ENCODE peak calls at places on chromosomes 12 and 14, in four cellular contexts. I, D, L and A are unnamed samples.

GRCh38 chr14:65002586-65003210 is 16.0 kb downstream of the FNTB start:
- DNase-seq in L (no peak), D (no peak), I (no peak), A (no peak)

GRCh38 chr14:51652168-51653095 is 722 bp downstream of the FRMD6 start:
- DNase-seq in L (no peak), D (peak; percentile 52), I (no peak), A (no peak)

GRCh38 chr12:132707241-132707640 is 3.4 kb upstream of the PGAM5 start:
- DNase-seq in I (no peak), L (no peak), D (no peak), A (no peak)

GRCh38 chr12:124032265-124032886 is 59.4 kb downstream of the ZNF664 start:
- DNase-seq in I (peak; percentile 26), D (peak; percentile 68), L (peak; percentile 84), A (peak; percentile 52)

GRCh38 chr12:123931686-123932321 is 40.8 kb downstream of the CCDC92 start:
- DNase-seq in L (no peak), D (no peak), I (no peak), A (no peak)

GRCh38 chr12:27782481-27782880 is 2.4 kb upstream of the MANSC4 start:
- DNase-seq in D (no peak), L (no peak), I (no peak), A (no peak)

GRCh38 chr12:21710944-21711343 is 53.3 kb upstream of the LDHB start:
- DNase-seq in D (no peak), L (no peak), I (no peak), A (no peak)

GRCh38 chr12:94262228-94263010 is 114.0 kb downstream of the PLXNC1 start:
- DNase-seq in I (peak; percentile 58), D (peak; percentile 81), L (peak; percentile 91), A (peak; percentile 72)

GRCh38 chr12:18681818-18682217 is 56.0 kb downstream of the PLCZ1 start:
- DNase-seq in D (no peak), L (no peak), I (no peak), A (no peak)

GRCh38 chr14:75023108-75023507 is 20.4 kb downstream of the EIF2B2 start:
- DNase-seq in D (no peak), L (no peak), I (no peak), A (no peak)

GRCh38 chr14:104150201-104151027 is 12.0 kb downstream of the KIF26A start:
- DNase-seq in D (no peak), I (no peak), L (peak; percentile 89), A (peak; percentile 33)

GRCh38 chr12:123401753-123402683 is 18.1 kb downstream of the KMT5A start:
- DNase-seq in L (no peak), I (no peak), D (no peak), A (no peak)

GRCh38 chr12:120826335-120826734 is 77.8 kb downstream of the SPPL3 start:
- DNase-seq in I (no peak), D (no peak), L (no peak), A (no peak)

GRCh38 chr14:99574099-99574880 is 29.7 kb downstream of the CCDC85C start:
- DNase-seq in D (no peak), I (no peak), L (peak; percentile 77), A (no peak)

GRCh38 chr12:99352269-99352668 is 295.3 kb upstream of the GARIN6 start:
- DNase-seq in L (no peak), D (no peak), I (no peak), A (no peak)

GRCh38 chr14:86296173-86296572 is 766.2 kb downstream of the FLRT2 start:
- DNase-seq in D (no peak), I (no peak), L (no peak), A (peak; percentile 19)

GRCh38 chr14:35370969-35371368 is 33.6 kb downstream of the NFKBIA start:
- DNase-seq in I (no peak), L (no peak), D (no peak), A (no peak)